ENCODE peak calls at places on chromosomes 11 and 22, in nine cellular contexts. O, D, B, F, X, J, Y, P and N are unnamed samples.

GRCh38 chr11:68031136-68031459 is 617 bp downstream of the NDUFS8 start:
- DNase-seq in X (no peak), O (no peak), J (peak; percentile 48), D (no peak), B (no peak), Y (no peak), P (no peak), F (peak; percentile 39), N (no peak)

GRCh38 chr11:20131744-20132666 is 28.3 kb downstream of the DBX1 start:
- DNase-seq in Y (no peak), J (peak; percentile 43), O (peak; percentile 67), D (peak; percentile 70), P (peak; percentile 59), F (peak; percentile 70), B (peak; percentile 67), X (no peak), N (peak; percentile 30)

GRCh38 chr11:15006139-15006759 is 34.1 kb upstream of the CALCA start:
- DNase-seq in F (no peak), J (peak; percentile 56), X (peak; percentile 47), D (peak; percentile 56), O (peak; percentile 18), P (no peak), B (no peak), Y (no peak), N (no peak)

GRCh38 chr22:47196493-47196849 is 434.0 kb downstream of the TBC1D22A start:
- DNase-seq in Y (no peak), D (no peak), B (no peak), X (no peak), J (no peak), P (no peak), O (no peak), F (no peak), N (no peak)

GRCh38 chr11:2342981-2343380 is 34.1 kb upstream of the CD81 start:
- DNase-seq in B (no peak), Y (no peak), F (no peak), O (no peak), P (no peak), X (no peak), D (no peak), J (no peak), N (no peak)

GRCh38 chr11:3107608-3108182 is 50.5 kb upstream of the CARS1 start:
- DNase-seq in F (no peak), B (no peak), P (no peak), Y (peak; percentile 9), O (no peak), X (no peak), J (no peak), D (no peak), N (no peak)

GRCh38 chr11:66068923-66069714 is 953 bp upstream of the PACS1 start:
- DNase-seq in P (peak; percentile 40), B (no peak), F (no peak), D (peak; percentile 81), X (no peak), Y (no peak), O (peak; percentile 64), J (peak; percentile 86), N (peak; percentile 40)

GRCh38 chr11:128040603-128041002 is 546.8 kb downstream of the ETS1 start:
- DNase-seq in X (no peak), F (no peak), O (no peak), D (no peak), P (no peak), Y (no peak), J (no peak), B (no peak), N (no peak)

GRCh38 chr11:13337986-13338436 is 60.4 kb downstream of the BMAL1 start:
- DNase-seq in J (peak; percentile 44), X (no peak), D (peak; percentile 34), O (no peak), P (no peak), F (no peak), Y (no peak), B (no peak), N (no peak)

GRCh38 chr22:19353363-19354131 is 62.0 kb upstream of the CLTCL1 start:
- DNase-seq in J (no peak), B (no peak), D (no peak), F (no peak), Y (no peak), O (no peak), X (no peak), P (no peak), N (no peak)
- TF ChIP-seq CTCF in J (no peak), B (no peak), D (no peak), F (no peak), Y (no peak), O (no peak), X (no peak), P (no peak), N (no peak)

GRCh38 chr22:17782158-17782557 is 7.9 kb upstream of the BID start:
- DNase-seq in D (no peak), B (no peak), X (no peak), P (no peak), Y (no peak), O (no peak), J (no peak), F (no peak), N (no peak)

GRCh38 chr22:17779286-17780115 is 5.2 kb upstream of the BID start:
- DNase-seq in X (no peak), O (peak; percentile 86), B (no peak), F (no peak), Y (no peak), D (no peak), J (peak; percentile 92), P (no peak), N (no peak)

GRCh38 chr22:17780116-17780740 is 6.0 kb upstream of the BID start:
- DNase-seq in D (no peak), O (no peak), X (no peak), B (no peak), J (peak; percentile 43), F (no peak), P (no peak), Y (no peak), N (no peak)

GRCh38 chr22:17781319-17782031 is 7.2 kb upstream of the BID start:
- DNase-seq in P (no peak), J (peak; percentile 84), O (peak; percentile 69), X (no peak), B (no peak), F (no peak), Y (no peak), D (peak; percentile 61), N (peak; percentile 62)

GRCh38 chr22:17780741-17781318 is 6.6 kb upstream of the BID start:
- DNase-seq in O (no peak), F (no peak), P (no peak), B (no peak), J (no peak), Y (no peak), X (no peak), D (no peak), N (no peak)
- TF ChIP-seq CTCF in O (no peak), F (no peak), P (no peak), B (no peak), J (no peak), Y (no peak), X (no peak), D (no peak), N (no peak)

DNA sequence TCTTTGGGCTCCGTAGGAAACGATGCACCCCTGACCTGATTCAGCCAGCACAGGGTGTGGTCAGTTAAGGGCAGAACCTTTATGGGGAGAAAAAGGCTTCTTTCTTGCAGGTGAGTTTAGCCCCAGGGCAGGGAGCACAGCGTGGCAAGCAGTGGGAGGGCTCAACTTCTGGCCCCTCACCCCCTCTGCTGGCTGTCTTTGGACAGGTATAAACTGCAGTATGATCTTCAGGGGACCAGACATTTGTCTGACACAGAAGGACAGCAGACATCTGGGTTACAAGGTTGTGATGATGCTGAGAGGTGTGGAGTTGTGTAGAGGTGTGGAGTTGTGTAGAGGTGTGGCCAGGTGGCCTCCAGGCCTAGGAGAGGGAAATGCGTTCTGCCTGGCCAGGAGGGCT is 324.0 kb upstream of the PLET1 start:
- DNase-seq in O (no peak), P (no peak), Y (no peak), D (no peak), J (peak; percentile 38), F (no peak), B (peak; percentile 44), X (no peak), N (no peak)
- TF ChIP-seq CTCF in O (no peak), P (peak; percentile 29), Y (no peak), D (no peak), J (peak; percentile 26), F (no peak), B (peak; percentile 27), X (peak; percentile 41), N (no peak)

DNA sequence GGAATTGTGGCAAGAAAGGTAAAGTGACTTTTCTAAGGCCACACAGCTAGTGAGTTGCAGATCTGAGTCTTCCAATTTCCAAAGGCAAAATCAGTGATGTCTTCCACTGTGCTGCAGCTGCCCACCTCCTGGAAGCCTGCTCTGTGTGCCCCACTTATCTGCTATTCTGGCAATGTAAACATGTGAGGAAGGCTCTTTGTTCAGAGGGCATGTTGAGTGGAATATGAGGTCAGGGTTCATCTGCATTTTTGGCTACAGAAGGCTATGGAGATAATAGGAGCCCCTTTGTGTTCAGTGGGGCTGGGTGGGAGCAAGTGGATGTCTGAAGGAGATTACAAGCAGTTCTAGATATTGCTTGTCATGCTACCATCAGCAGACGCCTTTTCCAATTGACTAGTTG is 396.2 kb downstream of the BUD13 start:
- DNase-seq in D (no peak), P (no peak), F (no peak), J (no peak), O (no peak), B (no peak), Y (no peak), X (no peak), N (no peak)
- TF ChIP-seq CTCF in D (no peak), P (no peak), F (no peak), J (no peak), O (no peak), B (no peak), Y (no peak), X (no peak), N (no peak)